ENCODE peak calls at places on chromosomes 4 and X, in seven cellular contexts. H is H4; W is stimulated activated CD8-positive, alpha-beta memory T cell treated with anti-CD3 and anti-CD28 coated beads, Interleukin-4, amount 100 ng/mL, for 1 hour; L is fibroblast of lung; F is iPS DF 19.7; A is GM03348; E is germinal center. K is an unnamed sample.

GRCh38 chrX:20418379-20418778 is 151.7 kb upstream of the RPS6KA3 start:
- DNase-seq in H (no peak), W (no peak), L (no peak), F (no peak), A (no peak), E (no peak), K (no peak)

GRCh38 chrX:105221374-105221773 is 880 bp upstream of the TEX13A start:
- DNase-seq in H (peak; percentile 49), W (no peak), L (no peak), F (no peak), A (no peak), E (no peak), K (no peak)

GRCh38 chr4:13546374-13546854 is 2.1 kb upstream of the NKX3-2 start:
- DNase-seq in H (no peak), W (no peak), L (no peak), F (no peak), A (no peak), E (no peak), K (no peak)

GRCh38 chr4:107599841-107600240 is 120.2 kb downstream of the PAPSS1 start:
- DNase-seq in H (no peak), W (no peak), L (peak; percentile 38), F (no peak), A (peak; percentile 17), E (no peak), K (no peak)

GRCh38 chrX:69077895-69078455 is 87.3 kb downstream of the PJA1 start:
- DNase-seq in H (peak; percentile 7), W (no peak), L (no peak), F (no peak), A (no peak), E (no peak), K (no peak)

GRCh38 chr4:145954924-145955339 is 16.3 kb upstream of the ZNF827 start:
- DNase-seq in H (peak; percentile 65), W (no peak), L (peak; percentile 99), F (no peak), A (peak; percentile 26), E (no peak), K (no peak)

GRCh38 chr4:114688063-114688462 is 89.5 kb downstream of the UGT8 start:
- DNase-seq in H (no peak), W (no peak), L (no peak), F (no peak), A (no peak), E (no peak), K (no peak)

GRCh38 chr4:3770323-3771166 is 4.4 kb downstream of the ADRA2C start:
- DNase-seq in H (no peak), W (no peak), L (no peak), F (no peak), A (no peak), E (no peak), K (no peak)

GRCh38 chr4:145001635-145002034 is 96.4 kb downstream of the ANAPC10 start:
- DNase-seq in H (no peak), W (no peak), L (no peak), F (no peak), A (no peak), E (no peak), K (no peak)

K was measured in GM12878.